ENCODE peak calls at places on chromosomes 11 and 22, in nine cellular contexts. M is NCI-H1930; C is GM12891; G is cardiac septum; L is right lobe of liver; U is mammary epithelial cell; B is T-helper 1 cell; Z is activated naive CD8-positive, alpha-beta T cell treated with anti-CD3 and anti-CD28 coated beads for 36 hours; P is amygdala. S is an unnamed sample.

GRCh38 chr11:124470516-124471231 is 25.2 kb upstream of the OR8B8 start:
- DNase-seq in M (no peak), C (no peak), G (no peak), L (no peak), U (no peak), B (no peak), Z (no peak), P (no peak), S (no peak)

GRCh38 chr11:100970273-100971164 is 159.1 kb downstream of the PGR start:
- DNase-seq in M (no peak), C (no peak), G (no peak), L (no peak), U (no peak), B (no peak), Z (no peak), P (no peak), S (no peak)

GRCh38 chr11:76652989-76653673 is 17.4 kb downstream of the LRRC32 start:
- DNase-seq in M (no peak), C (no peak), G (peak; percentile 53), L (no peak), U (no peak), B (no peak), Z (no peak), P (no peak), S (no peak)

GRCh38 chr11:107856981-107857517 is 1.5 kb downstream of the SLC35F2 start:
- DNase-seq in M (no peak), C (no peak), G (no peak), L (no peak), U (no peak), B (no peak), Z (no peak), P (no peak), S (no peak)

GRCh38 chr11:107591446-107592236 is 694 bp downstream of the ELMOD1 start:
- DNase-seq in M (no peak), C (peak; percentile 30), G (no peak), L (no peak), U (peak; percentile 11), B (peak; percentile 12), Z (peak; percentile 43), P (no peak), S (peak; percentile 67)

GRCh38 chr11:96708469-96708868 is 318.7 kb downstream of the JRKL start:
- DNase-seq in M (no peak), C (no peak), G (no peak), L (no peak), U (no peak), B (no peak), Z (no peak), P (no peak), S (no peak)

GRCh38 chr22:19824197-19825015 is 30.3 kb downstream of the GNB1L start:
- DNase-seq in M (no peak), C (peak; percentile 21), G (peak; percentile 57), L (peak; percentile 87), U (no peak), B (no peak), Z (no peak), P (no peak), S (no peak)

GRCh38 chr11:72525466-72525865 is 91.1 kb upstream of the CLPB start:
- DNase-seq in M (no peak), C (no peak), G (no peak), L (no peak), U (no peak), B (no peak), Z (no peak), P (no peak), S (no peak)

GRCh38 chr11:8221917-8222316 is 41.8 kb downstream of the LMO1 start:
- DNase-seq in M (no peak), C (no peak), G (no peak), L (no peak), U (no peak), B (no peak), Z (no peak), P (no peak), S (no peak)

S was measured in activated T-cell treated with anti-CD3 and anti-CD28 coated beads, Interleukin-2, amount 50 U/mL, for 72 hours.